ENCODE peak calls at places on chromosome 17, in six cellular contexts. L is spleen, W is NB4, X is uterus, G is IMR-90, K is right lobe of liver. Y is an unnamed sample.

GRCh38 chr17:78408476-78409020 is 30.1 kb downstream of the PGS1 start:
- DNase-seq in L (no peak), W (no peak), X (no peak), G (no peak), K (no peak), Y (no peak)

GRCh38 chr17:65332375-65332774 is 195.2 kb downstream of the RGS9 start:
- DNase-seq in L (no peak), W (no peak), X (no peak), G (peak; percentile 66), K (no peak), Y (no peak)

GRCh38 chr17:65130829-65131228 is 6.3 kb upstream of the RGS9 start:
- DNase-seq in L (no peak), W (peak; percentile 19), X (no peak), G (no peak), K (no peak), Y (no peak)

GRCh38 chr17:68172461-68172954 is 75.3 kb upstream of the AMZ2 start:
- DNase-seq in L (peak; percentile 88), W (peak; percentile 70), X (peak; percentile 74), G (peak; percentile 49), K (peak; percentile 57), Y (peak; percentile 78)

GRCh38 chr17:50514936-50515702 is 6.9 kb downstream of the MYCBPAP start:
- DNase-seq in L (peak; percentile 25), W (no peak), X (no peak), G (no peak), K (peak; percentile 74), Y (peak; percentile 82)

GRCh38 chr17:33292184-33292980 is 713 bp downstream of the ASIC2 start:
- DNase-seq in L (no peak), W (no peak), X (no peak), G (peak; percentile 20), K (no peak), Y (no peak)

GRCh38 chr17:55286681-55287589 is 22.2 kb downstream of the HLF start:
- DNase-seq in L (no peak), W (peak; percentile 30), X (no peak), G (peak; percentile 42), K (peak; percentile 85), Y (no peak)

GRCh38 chr17:13642188-13642587 is 40.5 kb upstream of the HS3ST3A1 start:
- DNase-seq in L (no peak), W (no peak), X (no peak), G (no peak), K (no peak), Y (no peak)

GRCh38 chr17:13931111-13931526 is 138.2 kb upstream of the COX10 start:
- DNase-seq in L (no peak), W (peak; percentile 98), X (peak; percentile 51), G (peak; percentile 19), K (no peak), Y (peak; percentile 70)

GRCh38 chr17:45135978-45136791 is 698 bp downstream of the ACBD4 start:
- DNase-seq in L (peak; percentile 76), W (no peak), X (no peak), G (no peak), K (peak; percentile 26), Y (no peak)

GRCh38 chr17:80068301-80069160 is 32.1 kb downstream of the CCDC40 start:
- DNase-seq in L (no peak), W (no peak), X (peak; percentile 82), G (peak; percentile 89), K (peak; percentile 73), Y (peak; percentile 85)

GRCh38 chr17:71342726-71343125 is 778.1 kb upstream of the SOX9 start:
- DNase-seq in L (no peak), W (no peak), X (no peak), G (no peak), K (no peak), Y (no peak)

GRCh38 chr17:64158411-64158810 is 28.5 kb upstream of the ERN1 start:
- DNase-seq in L (no peak), W (no peak), X (no peak), G (no peak), K (no peak), Y (no peak)

GRCh38 chr17:42674755-42675347 is 1.9 kb downstream of the PLEKHH3 start:
- DNase-seq in L (no peak), W (peak; percentile 24), X (no peak), G (no peak), K (no peak), Y (no peak)

GRCh38 chr17:78342438-78343098 is 17.3 kb downstream of the SOCS3 start:
- DNase-seq in L (peak; percentile 85), W (peak; percentile 87), X (peak; percentile 84), G (peak; percentile 88), K (peak; percentile 57), Y (peak; percentile 89)

GRCh38 chr17:1485748-1486376 is 6.6 kb downstream of the MYO1C start:
- DNase-seq in L (peak; percentile 91), W (no peak), X (peak; percentile 72), G (peak; percentile 60), K (peak; percentile 70), Y (peak; percentile 89)

GRCh38 chr17:82475458-82475857 is 16.9 kb downstream of the NARF start:
- DNase-seq in L (no peak), W (no peak), X (no peak), G (no peak), K (no peak), Y (no peak)

GRCh38 chr17:55171634-55172328 is 93.0 kb upstream of the HLF start:
- DNase-seq in L (no peak), W (no peak), X (no peak), G (no peak), K (no peak), Y (no peak)

GRCh38 chr17:82883461-82884031 is 43.7 kb upstream of the ZNF750 start:
- DNase-seq in L (no peak), W (peak; percentile 51), X (no peak), G (no peak), K (no peak), Y (no peak)

GRCh38 chr17:39166437-39167335 is 725 bp upstream of the ARL5C start:
- DNase-seq in L (no peak), W (peak; percentile 77), X (no peak), G (no peak), K (no peak), Y (no peak)

GRCh38 chr17:55705847-55706246 is 16.8 kb downstream of the TMEM100 start:
- DNase-seq in L (no peak), W (no peak), X (no peak), G (no peak), K (no peak), Y (no peak)

GRCh38 chr17:7336240-7337175 is at the start of gene ACAP1:
- DNase-seq in L (peak; percentile 97), W (peak; percentile 83), X (no peak), G (no peak), K (peak; percentile 63), Y (no peak)

GRCh38 chr17:49487202-49487601 is 7.9 kb upstream of the NGFR start:
- DNase-seq in L (no peak), W (no peak), X (no peak), G (no peak), K (no peak), Y (no peak)

GRCh38 chr17:49866882-49867413 is 19.1 kb upstream of the TAC4 start:
- DNase-seq in L (no peak), W (no peak), X (no peak), G (no peak), K (no peak), Y (no peak)

GRCh38 chr17:70110443-70110880 is 35.4 kb downstream of the KCNJ16 start:
- DNase-seq in L (no peak), W (no peak), X (peak; percentile 30), G (peak; percentile 36), K (peak; percentile 22), Y (no peak)

GRCh38 chr17:34235389-34236028 is 19.6 kb upstream of the CCL2 start:
- DNase-seq in L (no peak), W (peak; percentile 29), X (peak; percentile 82), G (peak; percentile 65), K (peak; percentile 84), Y (peak; percentile 87)

GRCh38 chr17:8119575-8120519 is 1.5 kb upstream of the ALOXE3 start:
- DNase-seq in L (peak; percentile 87), W (peak; percentile 86), X (peak; percentile 82), G (peak; percentile 92), K (peak; percentile 75), Y (peak; percentile 87)

DNA sequence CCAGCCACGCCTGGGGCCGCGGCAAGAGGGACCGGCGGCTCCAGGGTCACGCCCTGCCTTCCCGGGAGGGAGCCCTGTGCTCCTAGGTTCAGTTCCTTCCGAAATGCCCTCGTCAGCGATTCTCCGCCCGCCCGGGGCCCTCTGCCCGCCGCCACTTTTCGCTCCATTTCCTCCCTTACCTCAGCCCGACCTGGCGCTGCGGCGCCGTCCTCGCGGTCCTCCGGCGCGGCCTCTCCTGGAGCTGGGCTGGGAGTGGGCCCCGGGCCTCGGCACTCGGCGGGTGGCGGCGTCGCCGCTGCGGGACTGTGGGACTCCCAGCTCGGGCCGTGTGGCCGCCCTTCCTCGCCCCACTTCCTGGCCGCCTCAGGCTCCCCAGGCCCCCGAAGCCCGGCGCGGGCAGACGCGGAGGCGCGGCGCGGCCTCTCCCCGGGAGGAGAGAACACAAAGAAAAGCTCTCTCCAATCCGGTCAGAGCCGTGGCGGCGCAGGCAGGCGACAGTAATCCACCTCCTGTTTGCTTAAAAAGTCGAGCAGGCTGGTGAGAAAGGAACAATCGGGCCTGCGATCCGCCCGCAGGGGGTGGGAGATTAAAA is 1.6 kb downstream of the BAHCC1 start:
- DNase-seq in L (peak; percentile 85), W (peak; percentile 69), X (no peak), G (no peak), K (peak; percentile 67), Y (no peak)
- H3K4me3 ChIP-seq in L (peak overlapping the region; percentile 22), W (peak overlapping the region; percentile 76), X (peak overlapping the region; percentile 63), G (peak overlapping the region; percentile 57), K (peak overlapping the region; percentile 63), Y (peak overlapping the region; percentile 69)

GRCh38 chr17:3893003-3893719 is at the start of gene CAMKK1:
- DNase-seq in L (peak; percentile 97), W (peak; percentile 86), X (peak; percentile 86), G (peak; percentile 72), K (peak; percentile 92), Y (peak; percentile 95)
- TF ChIP-seq POLR2A in L (no peak), W (no peak), X (peak; percentile 44), G (no peak), K (no peak), Y (no peak)

DNA sequence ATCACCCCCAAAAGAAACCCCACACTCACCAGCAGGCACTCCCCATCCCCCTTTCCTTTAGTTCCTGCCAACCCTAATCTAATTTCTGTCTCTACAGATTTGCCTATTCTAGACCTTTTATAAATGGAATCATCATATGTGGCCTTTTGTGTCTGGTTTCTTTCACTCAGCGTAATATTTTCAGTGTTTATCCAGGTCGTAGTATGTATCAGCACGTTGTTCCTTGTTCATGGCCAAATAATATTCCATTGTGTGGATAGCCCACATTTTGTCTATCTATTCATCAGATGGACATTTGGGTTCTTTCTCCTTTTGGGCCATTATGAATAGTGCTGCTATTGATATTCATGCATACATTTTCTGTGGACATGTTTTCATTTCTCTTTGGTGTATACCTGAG is 73.6 kb downstream of the OR1D5 start:
- DNase-seq in L (no peak), W (no peak), X (no peak), G (no peak), K (no peak), Y (no peak)
- H3K4me3 ChIP-seq in L (no peak overlapping the region), W (no peak overlapping the region), X (no peak overlapping the region), G (no peak overlapping the region), K (no peak overlapping the region), Y (no peak overlapping the region)

DNA sequence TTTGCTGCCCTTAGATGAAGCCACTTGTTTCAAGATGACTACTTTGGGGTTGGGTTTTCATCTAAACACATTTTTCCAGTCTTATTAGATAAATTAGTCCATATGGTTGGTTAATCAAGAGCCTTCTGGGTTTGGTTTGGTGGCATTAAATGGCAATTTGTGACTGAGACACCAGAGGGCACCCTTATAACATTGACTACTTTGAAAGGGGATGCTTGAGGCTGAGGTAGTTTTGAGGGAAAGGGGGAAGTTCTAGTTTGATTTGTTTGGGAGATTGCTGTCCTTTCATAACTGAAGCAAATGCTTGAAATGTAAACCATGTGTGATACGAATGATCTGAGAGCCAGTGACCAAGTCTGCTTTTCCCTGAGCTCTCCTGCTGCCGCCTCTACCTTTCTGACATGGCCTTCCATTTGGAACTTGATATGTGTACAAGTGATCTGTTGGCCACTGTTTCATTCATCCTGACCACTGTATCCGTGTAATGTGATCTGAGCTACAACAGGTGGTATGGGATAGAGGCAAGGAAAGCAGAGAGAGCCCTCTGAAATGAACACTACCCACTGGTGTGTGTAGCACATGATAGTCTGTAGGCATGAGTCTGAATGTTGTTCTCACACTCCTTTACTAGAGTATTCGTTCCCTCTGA is 5.8 kb upstream of the RARA start:
- DNase-seq in L (no peak), W (peak; percentile 80), X (peak; percentile 66), G (peak; percentile 82), K (no peak), Y (no peak)
- TF ChIP-seq POLR2A in L (no peak), W (no peak), X (no peak), G (peak; percentile 48), K (no peak), Y (no peak)